ENCODE peak calls at places on chromosomes 3 and 15, in seven cellular contexts. G is RKO; C is AML-193; A is stimulated activated CD4-positive, alpha-beta T cell treated with anti-CD3 and anti-CD28 coated beads, Interleukin-1b, Interleukin-23, amount 100 ng/mL, for 24 hours; D is HFFc6; U is right lobe of liver; O is activated CD8-positive, alpha-beta memory T cell treated with anti-CD3 and anti-CD28 coated beads, Interleukin-2, amount 50 U/mL, for 4 hours. K is an unnamed sample.

GRCh38 chr15:92112180-92112579 is 258.7 kb downstream of the SLCO3A1 start:
- DNase-seq in O (no peak), C (no peak), G (no peak), A (no peak), U (no peak), D (no peak), K (no peak)

GRCh38 chr3:61901986-61902385 is 340.6 kb downstream of the PTPRG start:
- DNase-seq in O (no peak), C (no peak), U (no peak), D (no peak), A (no peak), G (no peak), K (no peak)

GRCh38 chr3:105260385-105260784 is 106.3 kb upstream of the ALCAM start:
- DNase-seq in G (peak), O (no peak), D (no peak), C (no peak), U (no peak), A (no peak), K (peak)

GRCh38 chr3:48467110-48467454 is 20.5 kb downstream of the ATRIP start:
- DNase-seq in O (no peak), A (no peak), G (no peak), D (no peak), C (no peak), U (no peak), K (no peak)

GRCh38 chr3:9951962-9952805 is at the start of gene PRRT3:
- DNase-seq in U (no peak), G (no peak), D (no peak), C (peak), A (peak), O (peak), K (peak)

GRCh38 chr15:57551717-57552677 is 39.7 kb upstream of the MYZAP start:
- DNase-seq in U (no peak), A (no peak), G (no peak), O (no peak), C (no peak), D (peak), K (peak)

GRCh38 chr3:70726966-70727365 is 414.5 kb upstream of the MDFIC2 start:
- DNase-seq in U (no peak), A (no peak), G (no peak), D (peak), O (no peak), C (no peak), K (peak)

GRCh38 chr3:107235923-107236315 is 141.3 kb upstream of the CCDC54 start:
- DNase-seq in G (peak), O (peak), C (peak), D (peak), U (no peak), A (peak), K (peak)

GRCh38 chr3:40200754-40201316 is 108.7 kb upstream of the EIF1B start:
- DNase-seq in A (no peak), O (no peak), G (no peak), U (no peak), D (no peak), C (no peak), K (no peak)

GRCh38 chr3:71873093-71873611 is 88.2 kb upstream of the PROK2 start:
- DNase-seq in U (no peak), O (no peak), A (no peak), G (no peak), C (no peak), D (no peak), K (no peak)

GRCh38 chr15:51110171-51110570 is 15.5 kb upstream of the TNFAIP8L3 start:
- DNase-seq in D (no peak), C (no peak), A (no peak), G (no peak), U (no peak), O (no peak), K (no peak)

GRCh38 chr3:23356923-23357322 is 153.8 kb downstream of the UBE2E2 start:
- DNase-seq in C (no peak), G (no peak), O (no peak), A (no peak), D (no peak), U (no peak), K (no peak)

GRCh38 chr15:83734487-83734886 is 80.6 kb downstream of the ADAMTSL3 start:
- DNase-seq in G (peak), D (no peak), O (no peak), C (no peak), A (no peak), U (no peak), K (peak)

GRCh38 chr15:57340673-57341259 is 35.5 kb upstream of the CGNL1 start:
- DNase-seq in G (peak), D (peak), C (peak), A (no peak), O (no peak), U (no peak), K (peak)

GRCh38 chr3:42014949-42015533 is 53.1 kb upstream of the ULK4 start:
- DNase-seq in C (peak), U (peak), A (no peak), D (no peak), G (no peak), O (no peak), K (no peak)

GRCh38 chr3:128269131-128269775 is 116.0 kb downstream of the EEFSEC start:
- DNase-seq in U (no peak), D (no peak), A (no peak), C (no peak), O (no peak), G (no peak), K (no peak)

GRCh38 chr15:74776851-74777768 is 4.8 kb upstream of the CSK start:
- DNase-seq in G (no peak), C (peak), O (peak), D (no peak), U (peak), A (no peak), K (no peak)

GRCh38 chr3:121651684-121652083 is 9.0 kb downstream of the HCLS1 start:
- DNase-seq in C (no peak), A (no peak), O (no peak), D (no peak), G (no peak), U (no peak), K (no peak)

GRCh38 chr3:42803800-42804112 is 534 bp downstream of the HIGD1A start:
- DNase-seq in O (peak), D (no peak), U (peak), G (peak), A (no peak), C (peak), K (peak)

GRCh38 chr3:99925584-99925983 is 107.9 kb downstream of the CMSS1 start:
- DNase-seq in C (no peak), O (no peak), G (peak), U (no peak), A (no peak), D (peak), K (peak)

GRCh38 chr3:174891524-174892203 is 32.5 kb downstream of the NAALADL2 start:
- DNase-seq in D (peak), C (no peak), O (no peak), G (no peak), U (no peak), A (no peak), K (no peak)